ENCODE peak calls at places on chromosomes 11 and 22, in six cellular contexts. One of them, this sample, is unnamed.

GRCh38 chr11:66106786-66107599 is 36.9 kb downstream of the PACS1 start:
- DNase-seq in fibroblast of lung: peak
- DNase-seq in astrocyte: peak
- DNase-seq in neural progenitor cell: no peak
- DNase-seq in GM23248: peak
- DNase-seq in HCT116: no peak
- DNase-seq in this sample: no peak

GRCh38 chr11:65410936-65411680 is 11.5 kb upstream of the NEAT1 start:
- DNase-seq in fibroblast of lung: no peak
- DNase-seq in astrocyte: no peak
- DNase-seq in neural progenitor cell: no peak
- DNase-seq in GM23248: no peak
- DNase-seq in HCT116: no peak
- DNase-seq in this sample: no peak

GRCh38 chr11:128715691-128716153 is 21.9 kb downstream of the FLI1 start:
- DNase-seq in fibroblast of lung: peak
- DNase-seq in astrocyte: peak
- DNase-seq in neural progenitor cell: peak
- DNase-seq in GM23248: peak
- DNase-seq in HCT116: no peak
- DNase-seq in this sample: peak

GRCh38 chr11:69924308-69925161 is 105.3 kb upstream of the FGF3 start:
- DNase-seq in fibroblast of lung: no peak
- DNase-seq in astrocyte: no peak
- DNase-seq in neural progenitor cell: no peak
- DNase-seq in GM23248: no peak
- DNase-seq in HCT116: no peak
- DNase-seq in this sample: no peak

GRCh38 chr11:111541209-111542061 is 915 bp downstream of the LAYN start:
- DNase-seq in fibroblast of lung: peak
- DNase-seq in astrocyte: peak
- DNase-seq in neural progenitor cell: peak
- DNase-seq in GM23248: peak
- DNase-seq in HCT116: no peak
- DNase-seq in this sample: peak

GRCh38 chr11:124174001-124174400 is 9.1 kb upstream of the OR10D3 start:
- DNase-seq in fibroblast of lung: peak
- DNase-seq in astrocyte: peak
- DNase-seq in neural progenitor cell: peak
- DNase-seq in GM23248: peak
- DNase-seq in HCT116: peak
- DNase-seq in this sample: peak

GRCh38 chr11:8201524-8202365 is 32.9 kb upstream of the RIC3 start:
- DNase-seq in fibroblast of lung: no peak
- DNase-seq in astrocyte: no peak
- DNase-seq in neural progenitor cell: no peak
- DNase-seq in GM23248: no peak
- DNase-seq in HCT116: no peak
- DNase-seq in this sample: no peak

GRCh38 chr11:44979536-44980399 is 29.1 kb upstream of the TP53I11 start:
- DNase-seq in fibroblast of lung: no peak
- DNase-seq in astrocyte: no peak
- DNase-seq in neural progenitor cell: peak
- DNase-seq in GM23248: no peak
- DNase-seq in HCT116: peak
- DNase-seq in this sample: no peak

GRCh38 chr22:25366876-25367466 is 147.5 kb downstream of the CRYBB2 start:
- DNase-seq in fibroblast of lung: no peak
- DNase-seq in astrocyte: no peak
- DNase-seq in neural progenitor cell: no peak
- DNase-seq in GM23248: no peak
- DNase-seq in HCT116: no peak
- DNase-seq in this sample: no peak

GRCh38 chr22:44130076-44130711 is 50.5 kb upstream of the PARVG start:
- DNase-seq in fibroblast of lung: peak
- DNase-seq in astrocyte: no peak
- DNase-seq in neural progenitor cell: no peak
- DNase-seq in GM23248: no peak
- DNase-seq in HCT116: no peak
- DNase-seq in this sample: no peak

GRCh38 chr11:111128471-111128870 is 117.1 kb upstream of the POU2AF2 start:
- DNase-seq in fibroblast of lung: no peak
- DNase-seq in astrocyte: no peak
- DNase-seq in neural progenitor cell: no peak
- DNase-seq in GM23248: no peak
- DNase-seq in HCT116: no peak
- DNase-seq in this sample: no peak

GRCh38 chr11:81804858-81805257 is 928.8 kb downstream of the FAM181B start:
- DNase-seq in fibroblast of lung: no peak
- DNase-seq in astrocyte: no peak
- DNase-seq in neural progenitor cell: no peak
- DNase-seq in GM23248: no peak
- DNase-seq in HCT116: no peak
- DNase-seq in this sample: peak

GRCh38 chr11:62726156-62727006 is 876 bp downstream of the HNRNPUL2 start:
- DNase-seq in fibroblast of lung: no peak
- DNase-seq in astrocyte: no peak
- DNase-seq in neural progenitor cell: no peak
- DNase-seq in GM23248: no peak
- DNase-seq in HCT116: no peak
- DNase-seq in this sample: no peak

GRCh38 chr11:2268911-2269600 is 1.3 kb downstream of the ASCL2 start:
- DNase-seq in fibroblast of lung: peak
- DNase-seq in astrocyte: no peak
- DNase-seq in neural progenitor cell: peak
- DNase-seq in GM23248: peak
- DNase-seq in HCT116: no peak
- DNase-seq in this sample: peak

GRCh38 chr11:130162733-130163132 is 3.2 kb downstream of the ST14 start:
- DNase-seq in fibroblast of lung: no peak
- DNase-seq in astrocyte: no peak
- DNase-seq in neural progenitor cell: no peak
- DNase-seq in GM23248: peak
- DNase-seq in HCT116: no peak
- DNase-seq in this sample: peak

GRCh38 chr11:17594686-17595192 is 47.7 kb downstream of the OTOG start:
- DNase-seq in fibroblast of lung: no peak
- DNase-seq in astrocyte: no peak
- DNase-seq in neural progenitor cell: no peak
- DNase-seq in GM23248: no peak
- DNase-seq in HCT116: no peak
- DNase-seq in this sample: no peak

GRCh38 chr11:80136991-80137390 is 696.2 kb upstream of the TENM4 start:
- DNase-seq in fibroblast of lung: peak
- DNase-seq in astrocyte: peak
- DNase-seq in neural progenitor cell: no peak
- DNase-seq in GM23248: peak
- DNase-seq in HCT116: no peak
- DNase-seq in this sample: no peak

DNA sequence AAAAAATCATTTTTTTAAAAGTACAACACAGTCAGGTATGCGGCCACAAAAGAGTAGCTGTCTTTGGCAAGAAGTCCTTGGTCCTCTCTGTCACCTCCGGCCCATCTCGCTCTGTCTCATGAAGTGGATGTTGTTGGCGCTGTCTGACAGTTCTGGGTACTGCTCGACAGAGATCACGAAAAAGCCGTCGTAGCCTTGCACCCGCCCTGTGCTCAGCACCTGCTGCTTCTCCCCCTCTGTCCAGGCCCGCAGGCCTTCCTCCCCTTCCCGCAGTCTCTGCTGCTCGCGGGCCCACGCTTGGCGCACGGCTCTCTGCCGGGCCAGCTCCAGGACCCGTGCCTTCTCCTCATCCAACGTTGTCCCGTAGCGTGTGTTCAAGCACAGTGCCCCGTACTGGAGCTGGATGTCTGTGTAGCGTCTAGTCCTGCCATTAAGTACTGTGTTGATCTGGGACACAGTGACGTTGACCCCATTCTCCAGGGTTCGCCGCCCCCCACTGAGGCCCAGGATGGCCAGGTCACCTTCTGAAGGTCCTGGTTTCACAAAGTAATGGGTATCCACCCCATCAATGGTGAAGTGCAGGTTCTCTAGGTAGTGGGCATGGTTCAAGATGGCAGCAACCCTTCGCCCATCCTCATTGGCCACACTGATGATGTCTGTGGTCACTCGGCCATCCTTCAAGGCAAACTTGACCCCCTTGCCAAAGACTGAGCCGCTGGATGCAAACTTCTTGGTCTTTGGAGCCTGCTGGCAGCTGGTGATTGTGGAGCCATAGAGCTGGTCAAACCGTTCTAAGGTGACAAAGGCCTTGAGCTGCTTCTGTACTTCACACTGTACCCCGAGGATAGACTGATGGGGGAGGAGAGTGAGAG is 83.5 kb upstream of the NARS2 start:
- DNase-seq in fibroblast of lung: no peak
- DNase-seq in astrocyte: no peak
- DNase-seq in neural progenitor cell: no peak
- DNase-seq in GM23248: no peak
- DNase-seq in HCT116: no peak
- DNase-seq in this sample: no peak
- TF ChIP-seq EZH2 in fibroblast of lung: no peak
- TF ChIP-seq EZH2 in astrocyte: no peak
- TF ChIP-seq EZH2 in neural progenitor cell: no peak
- TF ChIP-seq EZH2 in GM23248: no peak
- TF ChIP-seq EZH2 in HCT116: no peak
- TF ChIP-seq EZH2 in this sample: no peak

GRCh38 chr11:103901656-103902055 is 134.8 kb upstream of the DDI1 start:
- DNase-seq in fibroblast of lung: peak
- DNase-seq in astrocyte: peak
- DNase-seq in neural progenitor cell: no peak
- DNase-seq in GM23248: no peak
- DNase-seq in HCT116: no peak
- DNase-seq in this sample: no peak

GRCh38 chr11:103904324-103904667 is 132.1 kb upstream of the DDI1 start:
- DNase-seq in fibroblast of lung: no peak
- DNase-seq in astrocyte: no peak
- DNase-seq in neural progenitor cell: no peak
- DNase-seq in GM23248: no peak
- DNase-seq in HCT116: no peak
- DNase-seq in this sample: no peak

GRCh38 chr11:103906291-103906850 is 130.1 kb upstream of the DDI1 start:
- DNase-seq in fibroblast of lung: no peak
- DNase-seq in astrocyte: no peak
- DNase-seq in neural progenitor cell: no peak
- DNase-seq in GM23248: no peak
- DNase-seq in HCT116: no peak
- DNase-seq in this sample: no peak

GRCh38 chr11:103903621-103904323 is 132.7 kb upstream of the DDI1 start:
- DNase-seq in fibroblast of lung: no peak
- DNase-seq in astrocyte: no peak
- DNase-seq in neural progenitor cell: no peak
- DNase-seq in GM23248: no peak
- DNase-seq in HCT116: no peak
- DNase-seq in this sample: no peak

DNA sequence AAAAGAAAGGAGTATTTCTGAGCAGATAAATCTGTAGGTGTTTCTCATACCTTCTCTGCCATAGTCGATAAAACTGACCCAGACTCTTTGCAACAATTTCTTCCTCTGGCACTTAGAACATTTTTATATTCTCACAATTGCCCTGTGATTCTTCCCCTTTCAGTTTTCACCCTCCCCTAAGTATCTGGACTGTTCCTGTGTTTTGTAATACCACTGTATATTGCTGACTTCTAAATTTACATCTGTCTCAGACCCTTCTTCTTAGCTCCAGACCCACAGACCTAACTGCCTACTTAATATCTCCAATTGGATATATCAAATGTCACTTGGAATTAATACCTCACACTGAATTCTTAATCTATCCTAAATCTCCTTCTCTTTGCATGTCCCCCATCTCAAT is 133.4 kb upstream of the DDI1 start:
- DNase-seq in fibroblast of lung: no peak
- DNase-seq in astrocyte: no peak
- DNase-seq in neural progenitor cell: no peak
- DNase-seq in GM23248: no peak
- DNase-seq in HCT116: no peak
- DNase-seq in this sample: no peak
- H3K9ac ChIP-seq in fibroblast of lung: no peak
- H3K9ac ChIP-seq in astrocyte: no peak
- H3K9ac ChIP-seq in neural progenitor cell: no peak
- H3K9ac ChIP-seq in GM23248: no peak
- H3K9ac ChIP-seq in HCT116: no peak
- H3K9ac ChIP-seq in this sample: no peak

GRCh38 chr11:20457001-20457768 is 69.7 kb downstream of the PRMT3 start:
- DNase-seq in fibroblast of lung: no peak
- DNase-seq in astrocyte: no peak
- DNase-seq in neural progenitor cell: no peak
- DNase-seq in GM23248: no peak
- DNase-seq in HCT116: no peak
- DNase-seq in this sample: no peak

GRCh38 chr11:20458905-20459632 is 71.6 kb downstream of the PRMT3 start:
- DNase-seq in fibroblast of lung: no peak
- DNase-seq in astrocyte: no peak
- DNase-seq in neural progenitor cell: no peak
- DNase-seq in GM23248: no peak
- DNase-seq in HCT116: no peak
- DNase-seq in this sample: no peak

GRCh38 chr11:20464566-20464965 is 77.0 kb downstream of the PRMT3 start:
- DNase-seq in fibroblast of lung: no peak
- DNase-seq in astrocyte: no peak
- DNase-seq in neural progenitor cell: no peak
- DNase-seq in GM23248: no peak
- DNase-seq in HCT116: no peak
- DNase-seq in this sample: no peak

GRCh38 chr11:20457934-20458333 is 70.4 kb downstream of the PRMT3 start:
- DNase-seq in fibroblast of lung: no peak
- DNase-seq in astrocyte: no peak
- DNase-seq in neural progenitor cell: no peak
- DNase-seq in GM23248: no peak
- DNase-seq in HCT116: no peak
- DNase-seq in this sample: no peak

GRCh38 chr11:20459865-20460264 is 72.3 kb downstream of the PRMT3 start:
- DNase-seq in fibroblast of lung: no peak
- DNase-seq in astrocyte: no peak
- DNase-seq in neural progenitor cell: no peak
- DNase-seq in GM23248: no peak
- DNase-seq in HCT116: no peak
- DNase-seq in this sample: no peak
- H2AFZ ChIP-seq in fibroblast of lung: no peak
- H2AFZ ChIP-seq in astrocyte: no peak
- H2AFZ ChIP-seq in neural progenitor cell: no peak
- H2AFZ ChIP-seq in GM23248: no peak
- H2AFZ ChIP-seq in HCT116: no peak
- H2AFZ ChIP-seq in this sample: no peak

GRCh38 chr11:75766449-75767227 is 1.9 kb upstream of the DGAT2 start:
- DNase-seq in fibroblast of lung: no peak
- DNase-seq in astrocyte: no peak
- DNase-seq in neural progenitor cell: peak
- DNase-seq in GM23248: no peak
- DNase-seq in HCT116: no peak
- DNase-seq in this sample: no peak

GRCh38 chr11:75768112-75768908 is at the start of gene DGAT2:
- DNase-seq in fibroblast of lung: peak
- DNase-seq in astrocyte: peak
- DNase-seq in neural progenitor cell: peak
- DNase-seq in GM23248: peak
- DNase-seq in HCT116: peak
- DNase-seq in this sample: peak

GRCh38 chr11:75767793-75768111 is 826 bp upstream of the DGAT2 start:
- DNase-seq in fibroblast of lung: no peak
- DNase-seq in astrocyte: no peak
- DNase-seq in neural progenitor cell: no peak
- DNase-seq in GM23248: no peak
- DNase-seq in HCT116: no peak
- DNase-seq in this sample: no peak

GRCh38 chr11:75767228-75767572 is 1.4 kb upstream of the DGAT2 start:
- DNase-seq in fibroblast of lung: no peak
- DNase-seq in astrocyte: no peak
- DNase-seq in neural progenitor cell: no peak
- DNase-seq in GM23248: no peak
- DNase-seq in HCT116: no peak
- DNase-seq in this sample: no peak

GRCh38 chr11:75768909-75769771 is 562 bp downstream of the DGAT2 start:
- DNase-seq in fibroblast of lung: no peak
- DNase-seq in astrocyte: no peak
- DNase-seq in neural progenitor cell: no peak
- DNase-seq in GM23248: peak
- DNase-seq in HCT116: no peak
- DNase-seq in this sample: no peak
- TF ChIP-seq EZH2 in fibroblast of lung: peak
- TF ChIP-seq EZH2 in astrocyte: peak
- TF ChIP-seq EZH2 in neural progenitor cell: peak
- TF ChIP-seq EZH2 in GM23248: no peak
- TF ChIP-seq EZH2 in HCT116: no peak
- TF ChIP-seq EZH2 in this sample: no peak

This sample was measured in mammary epithelial cell.